ENCODE peak calls at places on chromosomes 7 and 10, in six cellular contexts. X is epithelial cell of esophagus, Y is ureter, Q is NCI-H1105, G is left colon, A is T-cell. U is an unnamed sample.

GRCh38 chr7:94374231-94374630 is 20.5 kb upstream of the COL1A2 start:
- DNase-seq in X (peak; percentile 16), Y (peak; percentile 77), Q (no peak), G (peak; percentile 51), A (no peak), U (peak; percentile 51)

GRCh38 chr10:36455481-36456119 is 669.8 kb upstream of the ANKRD30A start:
- DNase-seq in X (peak; percentile 20), Y (no peak), Q (no peak), G (no peak), A (no peak), U (no peak)

GRCh38 chr7:25215694-25216335 is 12.5 kb downstream of the NPVF start:
- DNase-seq in X (no peak), Y (no peak), Q (no peak), G (no peak), A (no peak), U (no peak)

GRCh38 chr10:91406322-91406721 is 3.8 kb upstream of the HECTD2 start:
- DNase-seq in X (no peak), Y (no peak), Q (no peak), G (no peak), A (no peak), U (no peak)

GRCh38 chr7:87058739-87059524 is 522 bp downstream of the ELAPOR2 start:
- DNase-seq in X (peak; percentile 5), Y (peak; percentile 42), Q (peak; percentile 40), G (peak; percentile 58), A (no peak), U (peak; percentile 33)

GRCh38 chr7:20647051-20647450 is 31.6 kb downstream of the ABCB5 start:
- DNase-seq in X (no peak), Y (no peak), Q (no peak), G (no peak), A (no peak), U (no peak)

GRCh38 chr10:24642921-24643678 is 80.6 kb downstream of the ARHGAP21 start:
- DNase-seq in X (peak; percentile 88), Y (no peak), Q (peak; percentile 18), G (no peak), A (no peak), U (peak; percentile 37)

GRCh38 chr7:133504825-133505224 is 251.9 kb downstream of the EXOC4 start:
- DNase-seq in X (no peak), Y (no peak), Q (no peak), G (no peak), A (no peak), U (no peak)

GRCh38 chr10:95850791-95851190 is 57.0 kb upstream of the CC2D2B start:
- DNase-seq in X (no peak), Y (no peak), Q (no peak), G (no peak), A (no peak), U (no peak)

GRCh38 chr7:116540743-116541142 is 15.9 kb downstream of the CAV1 start:
- DNase-seq in X (peak; percentile 25), Y (no peak), Q (no peak), G (no peak), A (no peak), U (no peak)

GRCh38 chr10:124688889-124689670 is 55.1 kb downstream of the FAM53B start:
- DNase-seq in X (peak; percentile 82), Y (no peak), Q (no peak), G (no peak), A (no peak), U (no peak)

GRCh38 chr7:42380411-42380810 is 143.4 kb upstream of the GLI3 start:
- DNase-seq in X (peak; percentile 6), Y (no peak), Q (no peak), G (no peak), A (no peak), U (no peak)

GRCh38 chr10:794382-794956 is 105.0 kb upstream of the DIP2C start:
- DNase-seq in X (no peak), Y (no peak), Q (no peak), G (no peak), A (no peak), U (no peak)

GRCh38 chr10:36021096-36021495 is 379.0 kb upstream of the FZD8 start:
- DNase-seq in X (peak; percentile 6), Y (no peak), Q (no peak), G (no peak), A (no peak), U (no peak)

GRCh38 chr10:84256510-84257342 is 11.9 kb downstream of the RGR start:
- DNase-seq in X (peak; percentile 59), Y (peak; percentile 54), Q (no peak), G (peak; percentile 65), A (no peak), U (peak; percentile 62)

GRCh38 chr7:43572516-43573049 is 10.3 kb upstream of the STK17A start:
- DNase-seq in X (peak; percentile 99), Y (no peak), Q (no peak), G (no peak), A (no peak), U (no peak)

GRCh38 chr10:102009801-102010425 is 46.1 kb downstream of the ARMH3 start:
- DNase-seq in X (peak; percentile 90), Y (peak; percentile 56), Q (peak; percentile 22), G (peak; percentile 16), A (no peak), U (peak; percentile 49)

GRCh38 chr7:130831817-130832481 is 97.9 kb upstream of the KLF14 start:
- DNase-seq in X (peak; percentile 52), Y (no peak), Q (peak; percentile 2), G (no peak), A (no peak), U (no peak)

GRCh38 chr7:67659066-67659465 is 662.4 kb downstream of the TYW1 start:
- DNase-seq in X (no peak), Y (no peak), Q (no peak), G (no peak), A (no peak), U (no peak)

GRCh38 chr10:12556057-12556456 is 206.7 kb downstream of the CAMK1D start:
- DNase-seq in X (no peak), Y (no peak), Q (no peak), G (no peak), A (no peak), U (no peak)

GRCh38 chr7:27661776-27662489 is 750 bp downstream of the HIBADH start:
- DNase-seq in X (no peak), Y (peak; percentile 53), Q (no peak), G (peak; percentile 47), A (no peak), U (no peak)

GRCh38 chr10:70778267-70778924 is 6.8 kb downstream of the TBATA start:
- DNase-seq in X (no peak), Y (peak; percentile 31), Q (no peak), G (no peak), A (no peak), U (no peak)

GRCh38 chr10:104824378-104825006 is 183.4 kb downstream of the SORCS3 start:
- DNase-seq in X (peak; percentile 64), Y (no peak), Q (no peak), G (peak; percentile 4), A (no peak), U (no peak)

GRCh38 chr10:99619090-99619800 is 994 bp downstream of the SLC25A28 start:
- DNase-seq in X (peak; percentile 15), Y (no peak), Q (no peak), G (no peak), A (no peak), U (peak; percentile 32)

GRCh38 chr7:90629306-90629918 is 33.3 kb downstream of the CDK14 start:
- DNase-seq in X (peak; percentile 72), Y (no peak), Q (no peak), G (no peak), A (no peak), U (peak; percentile 22)